ENCODE peak calls at places on chromosome 3, in eight cellular contexts. T is HepG2, A is kidney, S is endothelial cell of umbilical vein, V is tibial nerve, H is lower lobe of right lung, I is sigmoid colon, G is NT2/D1. B is an unnamed sample.

GRCh38 chr3:8325306-8325705 is 176.3 kb upstream of the LMCD1 start:
- DNase-seq in T (no peak), A (no peak), S (no peak), V (no peak), H (no peak), I (no peak), G (no peak), B (no peak)

GRCh38 chr3:44955917-44956316 is 20.1 kb downstream of the ZDHHC3 start:
- DNase-seq in T (no peak), A (no peak), S (no peak), V (no peak), H (no peak), I (no peak), G (no peak), B (no peak)

GRCh38 chr3:188554404-188554803 is 400.4 kb downstream of the LPP start:
- DNase-seq in T (no peak), A (no peak), S (no peak), V (no peak), H (no peak), I (peak), G (no peak), B (no peak)

GRCh38 chr3:35028157-35028556 is 611.2 kb upstream of the ARPP21 start:
- DNase-seq in T (no peak), A (no peak), S (no peak), V (no peak), H (no peak), I (no peak), G (peak), B (peak)

GRCh38 chr3:178320481-178321352 is 215.5 kb upstream of the KCNMB2 start:
- DNase-seq in T (no peak), A (peak), S (peak), V (no peak), H (no peak), I (peak), G (no peak), B (no peak)

GRCh38 chr3:168801792-168802191 is 706.1 kb upstream of the GOLIM4 start:
- DNase-seq in T (no peak), A (no peak), S (peak), V (no peak), H (no peak), I (no peak), G (no peak), B (no peak)

GRCh38 chr3:129467934-129468333 is 27.9 kb downstream of the IFT122 start:
- DNase-seq in T (peak), A (no peak), S (no peak), V (no peak), H (no peak), I (no peak), G (no peak), B (no peak)

GRCh38 chr3:181105636-181106035 is 116.1 kb upstream of the DNAJC19 start:
- DNase-seq in T (no peak), A (no peak), S (no peak), V (no peak), H (no peak), I (no peak), G (no peak), B (no peak)

GRCh38 chr3:40939113-40940070 is 259.9 kb upstream of the CTNNB1 start:
- DNase-seq in T (no peak), A (peak), S (peak), V (peak), H (peak), I (no peak), G (no peak), B (no peak)

GRCh38 chr3:133600682-133601081 is 27.2 kb downstream of the CDV3 start:
- DNase-seq in T (no peak), A (no peak), S (no peak), V (no peak), H (no peak), I (no peak), G (no peak), B (no peak)

GRCh38 chr3:9037113-9037715 is 73.9 kb upstream of the RAD18 start:
- DNase-seq in T (no peak), A (no peak), S (no peak), V (peak), H (no peak), I (peak), G (no peak), B (no peak)

GRCh38 chr3:180528843-180529242 is 73.1 kb upstream of the TTC14 start:
- DNase-seq in T (no peak), A (no peak), S (no peak), V (no peak), H (no peak), I (no peak), G (no peak), B (no peak)

GRCh38 chr3:10284496-10284895 is 8.3 kb downstream of the GHRL start:
- DNase-seq in T (no peak), A (no peak), S (no peak), V (no peak), H (no peak), I (no peak), G (no peak), B (no peak)

GRCh38 chr3:152346058-152346457 is 77.3 kb downstream of the MBNL1 start:
- DNase-seq in T (no peak), A (no peak), S (no peak), V (no peak), H (no peak), I (no peak), G (no peak), B (no peak)
- H3K4me3 ChIP-seq in T (no peak), A (no peak), S (no peak), V (no peak), H (no peak), I (no peak), G (no peak), B (no peak)

GRCh38 chr3:194690501-194691372 is 5.1 kb downstream of the FAM43A start:
- DNase-seq in T (peak), A (no peak), S (peak), V (no peak), H (no peak), I (no peak), G (no peak), B (no peak)

GRCh38 chr3:194688207-194688711 is 2.6 kb downstream of the FAM43A start:
- DNase-seq in T (peak), A (peak), S (peak), V (no peak), H (peak), I (peak), G (no peak), B (peak)

GRCh38 chr3:194687638-194688206 is 2.0 kb downstream of the FAM43A start:
- DNase-seq in T (no peak), A (peak), S (no peak), V (no peak), H (peak), I (peak), G (no peak), B (peak)

GRCh38 chr3:194688946-194689345 is 3.3 kb downstream of the FAM43A start:
- DNase-seq in T (no peak), A (no peak), S (no peak), V (no peak), H (no peak), I (no peak), G (no peak), B (no peak)

DNA sequence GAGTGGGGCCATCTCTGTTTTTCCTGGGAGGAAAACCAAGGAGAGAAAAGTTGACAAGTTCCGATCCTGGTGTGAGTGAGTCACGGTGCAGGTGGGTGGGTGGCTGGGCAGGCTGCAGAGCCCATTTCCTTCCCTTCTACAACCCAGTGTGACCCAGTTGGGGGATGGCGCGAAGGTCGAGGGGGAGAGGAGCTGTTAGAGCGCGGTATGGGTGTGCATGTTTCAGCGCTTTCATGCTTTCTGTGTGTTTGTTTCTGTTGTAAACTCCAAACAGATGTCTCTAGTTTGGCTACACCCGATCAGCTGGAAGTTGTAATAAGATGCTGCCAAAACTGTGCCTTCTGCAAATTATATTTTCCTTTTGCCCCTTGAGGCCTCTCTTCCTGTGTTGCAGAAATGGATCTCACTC is 3.8 kb downstream of the FAM43A start:
- DNase-seq in T (no peak), A (no peak), S (peak), V (no peak), H (no peak), I (no peak), G (no peak), B (no peak)
- H3K4me3 ChIP-seq in T (no peak), A (peak), S (peak), V (no peak), H (peak), I (no peak), G (no peak), B (no peak)

DNA sequence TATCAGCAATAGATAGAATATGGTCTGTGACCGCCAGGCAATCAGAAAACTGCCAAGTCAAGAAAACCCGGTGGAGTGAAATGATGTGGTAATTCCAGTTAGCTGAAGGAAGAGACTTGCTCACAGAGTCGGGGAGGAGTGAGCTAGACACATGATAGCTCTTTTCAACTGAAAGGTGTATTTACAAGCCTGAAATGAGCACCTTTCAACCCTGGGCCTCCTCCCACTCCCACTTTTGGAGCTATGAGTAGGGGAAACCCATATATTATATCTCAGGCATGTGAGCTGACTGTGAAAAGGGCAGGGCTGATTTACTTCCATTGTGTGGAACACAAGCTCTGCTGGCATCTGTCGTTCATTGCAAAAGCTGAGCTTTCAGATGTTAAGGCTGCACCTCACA is 960.2 kb downstream of the TUSC7 start:
- DNase-seq in T (no peak), A (no peak), S (no peak), V (no peak), H (no peak), I (no peak), G (no peak), B (no peak)
- H3K4me3 ChIP-seq in T (no peak), A (no peak), S (no peak), V (no peak), H (no peak), I (no peak), G (no peak), B (no peak)

GRCh38 chr3:156604642-156605144 is 49.8 kb upstream of the SSR3 start:
- DNase-seq in T (no peak), A (no peak), S (no peak), V (no peak), H (no peak), I (no peak), G (no peak), B (no peak)

GRCh38 chr3:156604064-156604641 is 49.2 kb upstream of the SSR3 start:
- DNase-seq in T (no peak), A (no peak), S (no peak), V (no peak), H (no peak), I (no peak), G (no peak), B (no peak)

GRCh38 chr3:156603379-156604017 is 48.6 kb upstream of the SSR3 start:
- DNase-seq in T (no peak), A (no peak), S (no peak), V (no peak), H (no peak), I (no peak), G (no peak), B (no peak)

GRCh38 chr3:156606729-156607128 is 51.8 kb upstream of the SSR3 start:
- DNase-seq in T (no peak), A (no peak), S (no peak), V (no peak), H (no peak), I (no peak), G (no peak), B (no peak)

GRCh38 chr3:156605686-156606605 is 51.0 kb upstream of the SSR3 start:
- DNase-seq in T (no peak), A (peak), S (peak), V (no peak), H (peak), I (peak), G (peak), B (peak)
- H3K4me3 ChIP-seq in T (peak), A (peak), S (peak), V (peak), H (peak), I (peak), G (peak), B (no peak)

GRCh38 chr3:172859035-172859434 is 108.5 kb downstream of the ECT2 start:
- DNase-seq in T (no peak), A (no peak), S (peak), V (no peak), H (no peak), I (no peak), G (no peak), B (no peak)

GRCh38 chr3:172856766-172857742 is 106.5 kb downstream of the ECT2 start:
- DNase-seq in T (peak), A (peak), S (peak), V (no peak), H (no peak), I (no peak), G (no peak), B (no peak)

GRCh38 chr3:172853005-172853404 is 102.5 kb downstream of the ECT2 start:
- DNase-seq in T (no peak), A (no peak), S (no peak), V (no peak), H (no peak), I (no peak), G (no peak), B (no peak)

GRCh38 chr3:172848910-172849309 is 98.4 kb downstream of the ECT2 start:
- DNase-seq in T (no peak), A (no peak), S (peak), V (no peak), H (no peak), I (no peak), G (no peak), B (no peak)

GRCh38 chr3:172853911-172854648 is 103.6 kb downstream of the ECT2 start:
- DNase-seq in T (no peak), A (no peak), S (no peak), V (no peak), H (no peak), I (no peak), G (peak), B (no peak)
- H3K4me3 ChIP-seq in T (no peak), A (no peak), S (no peak), V (no peak), H (no peak), I (no peak), G (no peak), B (no peak)

GRCh38 chr3:146557745-146558144 is 13.3 kb upstream of the PLSCR1 start:
- DNase-seq in T (no peak), A (no peak), S (no peak), V (no peak), H (no peak), I (no peak), G (no peak), B (no peak)
- H3K4me3 ChIP-seq in T (no peak), A (no peak), S (no peak), V (no peak), H (no peak), I (no peak), G (no peak), B (no peak)

B was measured in HAP-1.